ENCODE peak calls at places on chromosome 10, in nine cellular contexts. One of them, this sample, is unnamed.

GRCh38 chr10:130771491-130771890 is 540.0 kb downstream of the TCERG1L start:
- DNase-seq in ELF-1: no peak
- DNase-seq in PC-3: no peak
- DNase-seq in SHP77 treated with DMSO at 0.1 percent for 48 hours: no peak
- DNase-seq in WTC11: no peak
- DNase-seq in stimulated activated CD8-positive, alpha-beta memory T cell treated with anti-CD3 and anti-CD28 coated beads, Interleukin-2, amount 100 ng/mL, for 48 hours: no peak
- DNase-seq in NCI-H345: no peak
- DNase-seq in activated effector memory CD4-positive, alpha-beta T cell treated with Interleukin-2 at 50 U/mL for 16 hours: no peak
- DNase-seq in AG09319: no peak
- DNase-seq in this sample: no peak

GRCh38 chr10:29245476-29245875 is 43.4 kb upstream of the LYZL1 start:
- DNase-seq in SHP77 treated with DMSO at 0.1 percent for 48 hours: no peak
- DNase-seq in activated effector memory CD4-positive, alpha-beta T cell treated with Interleukin-2 at 50 U/mL for 16 hours: no peak
- DNase-seq in WTC11: no peak
- DNase-seq in AG09319: no peak
- DNase-seq in ELF-1: no peak
- DNase-seq in NCI-H345: no peak
- DNase-seq in PC-3: no peak
- DNase-seq in stimulated activated CD8-positive, alpha-beta memory T cell treated with anti-CD3 and anti-CD28 coated beads, Interleukin-2, amount 100 ng/mL, for 48 hours: no peak
- DNase-seq in this sample: no peak

GRCh38 chr10:123007558-123008378 is 827 bp downstream of the IKZF5 start:
- DNase-seq in ELF-1: peak; percentile 58
- DNase-seq in stimulated activated CD8-positive, alpha-beta memory T cell treated with anti-CD3 and anti-CD28 coated beads, Interleukin-2, amount 100 ng/mL, for 48 hours: peak; percentile 12
- DNase-seq in PC-3: peak; percentile 52
- DNase-seq in activated effector memory CD4-positive, alpha-beta T cell treated with Interleukin-2 at 50 U/mL for 16 hours: peak; percentile 8
- DNase-seq in SHP77 treated with DMSO at 0.1 percent for 48 hours: no peak
- DNase-seq in WTC11: no peak
- DNase-seq in AG09319: no peak
- DNase-seq in NCI-H345: no peak
- DNase-seq in this sample: no peak

GRCh38 chr10:29119374-29119773 is 169.5 kb upstream of the LYZL1 start:
- DNase-seq in stimulated activated CD8-positive, alpha-beta memory T cell treated with anti-CD3 and anti-CD28 coated beads, Interleukin-2, amount 100 ng/mL, for 48 hours: no peak
- DNase-seq in AG09319: no peak
- DNase-seq in NCI-H345: no peak
- DNase-seq in PC-3: peak; percentile 53
- DNase-seq in WTC11: peak; percentile 91
- DNase-seq in ELF-1: peak; percentile 82
- DNase-seq in SHP77 treated with DMSO at 0.1 percent for 48 hours: no peak
- DNase-seq in activated effector memory CD4-positive, alpha-beta T cell treated with Interleukin-2 at 50 U/mL for 16 hours: no peak
- DNase-seq in this sample: peak; percentile 86

GRCh38 chr10:50936335-50936734 is 50.9 kb upstream of the A1CF start:
- DNase-seq in AG09319: no peak
- DNase-seq in activated effector memory CD4-positive, alpha-beta T cell treated with Interleukin-2 at 50 U/mL for 16 hours: no peak
- DNase-seq in PC-3: peak; percentile 67
- DNase-seq in stimulated activated CD8-positive, alpha-beta memory T cell treated with anti-CD3 and anti-CD28 coated beads, Interleukin-2, amount 100 ng/mL, for 48 hours: no peak
- DNase-seq in WTC11: no peak
- DNase-seq in ELF-1: no peak
- DNase-seq in SHP77 treated with DMSO at 0.1 percent for 48 hours: no peak
- DNase-seq in NCI-H345: no peak
- DNase-seq in this sample: no peak

GRCh38 chr10:70145666-70146488 is 623 bp downstream of the TYSND1 start:
- DNase-seq in PC-3: peak; percentile 83
- DNase-seq in SHP77 treated with DMSO at 0.1 percent for 48 hours: no peak
- DNase-seq in activated effector memory CD4-positive, alpha-beta T cell treated with Interleukin-2 at 50 U/mL for 16 hours: peak; percentile 69
- DNase-seq in AG09319: no peak
- DNase-seq in stimulated activated CD8-positive, alpha-beta memory T cell treated with anti-CD3 and anti-CD28 coated beads, Interleukin-2, amount 100 ng/mL, for 48 hours: peak; percentile 56
- DNase-seq in ELF-1: peak; percentile 80
- DNase-seq in NCI-H345: peak; percentile 61
- DNase-seq in WTC11: peak; percentile 59
- DNase-seq in this sample: peak; percentile 78

GRCh38 chr10:60732240-60733188 is 45.8 kb upstream of the CDK1 start:
- DNase-seq in stimulated activated CD8-positive, alpha-beta memory T cell treated with anti-CD3 and anti-CD28 coated beads, Interleukin-2, amount 100 ng/mL, for 48 hours: no peak
- DNase-seq in NCI-H345: peak; percentile 27
- DNase-seq in activated effector memory CD4-positive, alpha-beta T cell treated with Interleukin-2 at 50 U/mL for 16 hours: peak; percentile 25
- DNase-seq in SHP77 treated with DMSO at 0.1 percent for 48 hours: no peak
- DNase-seq in ELF-1: peak; percentile 34
- DNase-seq in AG09319: no peak
- DNase-seq in PC-3: peak; percentile 74
- DNase-seq in WTC11: peak; percentile 36
- DNase-seq in this sample: peak; percentile 68

GRCh38 chr10:88293073-88293472 is 290.0 kb downstream of the RNLS start:
- DNase-seq in AG09319: no peak
- DNase-seq in activated effector memory CD4-positive, alpha-beta T cell treated with Interleukin-2 at 50 U/mL for 16 hours: no peak
- DNase-seq in SHP77 treated with DMSO at 0.1 percent for 48 hours: no peak
- DNase-seq in ELF-1: no peak
- DNase-seq in PC-3: no peak
- DNase-seq in NCI-H345: no peak
- DNase-seq in stimulated activated CD8-positive, alpha-beta memory T cell treated with anti-CD3 and anti-CD28 coated beads, Interleukin-2, amount 100 ng/mL, for 48 hours: no peak
- DNase-seq in WTC11: no peak
- DNase-seq in this sample: no peak

GRCh38 chr10:105973252-105973877 is 1191.1 kb downstream of the SORCS1 start:
- DNase-seq in WTC11: no peak
- DNase-seq in activated effector memory CD4-positive, alpha-beta T cell treated with Interleukin-2 at 50 U/mL for 16 hours: no peak
- DNase-seq in NCI-H345: no peak
- DNase-seq in ELF-1: no peak
- DNase-seq in AG09319: no peak
- DNase-seq in stimulated activated CD8-positive, alpha-beta memory T cell treated with anti-CD3 and anti-CD28 coated beads, Interleukin-2, amount 100 ng/mL, for 48 hours: no peak
- DNase-seq in SHP77 treated with DMSO at 0.1 percent for 48 hours: peak; percentile 46
- DNase-seq in PC-3: no peak
- DNase-seq in this sample: no peak

GRCh38 chr10:110010076-110011069 is 2.6 kb downstream of the ADD3 start:
- DNase-seq in stimulated activated CD8-positive, alpha-beta memory T cell treated with anti-CD3 and anti-CD28 coated beads, Interleukin-2, amount 100 ng/mL, for 48 hours: no peak
- DNase-seq in NCI-H345: no peak
- DNase-seq in AG09319: no peak
- DNase-seq in activated effector memory CD4-positive, alpha-beta T cell treated with Interleukin-2 at 50 U/mL for 16 hours: peak; percentile 27
- DNase-seq in SHP77 treated with DMSO at 0.1 percent for 48 hours: no peak
- DNase-seq in ELF-1: no peak
- DNase-seq in PC-3: no peak
- DNase-seq in WTC11: no peak
- DNase-seq in this sample: no peak

GRCh38 chr10:71795248-71795647 is 21.9 kb upstream of the VSIR start:
- DNase-seq in NCI-H345: no peak
- DNase-seq in AG09319: no peak
- DNase-seq in stimulated activated CD8-positive, alpha-beta memory T cell treated with anti-CD3 and anti-CD28 coated beads, Interleukin-2, amount 100 ng/mL, for 48 hours: no peak
- DNase-seq in PC-3: peak; percentile 38
- DNase-seq in SHP77 treated with DMSO at 0.1 percent for 48 hours: no peak
- DNase-seq in WTC11: peak; percentile 58
- DNase-seq in activated effector memory CD4-positive, alpha-beta T cell treated with Interleukin-2 at 50 U/mL for 16 hours: no peak
- DNase-seq in ELF-1: peak; percentile 42
- DNase-seq in this sample: peak; percentile 8

GRCh38 chr10:101775273-101776131 is at the start of gene FGF8:
- DNase-seq in PC-3: no peak
- DNase-seq in AG09319: no peak
- DNase-seq in activated effector memory CD4-positive, alpha-beta T cell treated with Interleukin-2 at 50 U/mL for 16 hours: no peak
- DNase-seq in NCI-H345: no peak
- DNase-seq in SHP77 treated with DMSO at 0.1 percent for 48 hours: no peak
- DNase-seq in stimulated activated CD8-positive, alpha-beta memory T cell treated with anti-CD3 and anti-CD28 coated beads, Interleukin-2, amount 100 ng/mL, for 48 hours: no peak
- DNase-seq in ELF-1: no peak
- DNase-seq in WTC11: no peak
- DNase-seq in this sample: no peak

GRCh38 chr10:106931853-106932249 is 232.7 kb downstream of the SORCS1 start:
- DNase-seq in NCI-H345: no peak
- DNase-seq in activated effector memory CD4-positive, alpha-beta T cell treated with Interleukin-2 at 50 U/mL for 16 hours: no peak
- DNase-seq in WTC11: no peak
- DNase-seq in stimulated activated CD8-positive, alpha-beta memory T cell treated with anti-CD3 and anti-CD28 coated beads, Interleukin-2, amount 100 ng/mL, for 48 hours: no peak
- DNase-seq in AG09319: no peak
- DNase-seq in ELF-1: no peak
- DNase-seq in SHP77 treated with DMSO at 0.1 percent for 48 hours: no peak
- DNase-seq in PC-3: no peak
- DNase-seq in this sample: no peak

GRCh38 chr10:76119515-76119914 is 688.1 kb downstream of the LRMDA start:
- DNase-seq in AG09319: peak; percentile 72
- DNase-seq in WTC11: no peak
- DNase-seq in stimulated activated CD8-positive, alpha-beta memory T cell treated with anti-CD3 and anti-CD28 coated beads, Interleukin-2, amount 100 ng/mL, for 48 hours: no peak
- DNase-seq in ELF-1: no peak
- DNase-seq in activated effector memory CD4-positive, alpha-beta T cell treated with Interleukin-2 at 50 U/mL for 16 hours: no peak
- DNase-seq in SHP77 treated with DMSO at 0.1 percent for 48 hours: no peak
- DNase-seq in NCI-H345: no peak
- DNase-seq in PC-3: peak; percentile 64
- DNase-seq in this sample: no peak

GRCh38 chr10:120186506-120186905 is 270.5 kb upstream of the PLPP4 start:
- DNase-seq in ELF-1: no peak
- DNase-seq in SHP77 treated with DMSO at 0.1 percent for 48 hours: no peak
- DNase-seq in NCI-H345: peak; percentile 40
- DNase-seq in PC-3: no peak
- DNase-seq in AG09319: no peak
- DNase-seq in WTC11: no peak
- DNase-seq in stimulated activated CD8-positive, alpha-beta memory T cell treated with anti-CD3 and anti-CD28 coated beads, Interleukin-2, amount 100 ng/mL, for 48 hours: no peak
- DNase-seq in activated effector memory CD4-positive, alpha-beta T cell treated with Interleukin-2 at 50 U/mL for 16 hours: no peak
- DNase-seq in this sample: no peak

GRCh38 chr10:63071145-63071544 is 62.0 kb upstream of the NRBF2 start:
- DNase-seq in ELF-1: no peak
- DNase-seq in stimulated activated CD8-positive, alpha-beta memory T cell treated with anti-CD3 and anti-CD28 coated beads, Interleukin-2, amount 100 ng/mL, for 48 hours: no peak
- DNase-seq in WTC11: no peak
- DNase-seq in AG09319: no peak
- DNase-seq in NCI-H345: peak; percentile 82
- DNase-seq in activated effector memory CD4-positive, alpha-beta T cell treated with Interleukin-2 at 50 U/mL for 16 hours: no peak
- DNase-seq in PC-3: peak; percentile 64
- DNase-seq in SHP77 treated with DMSO at 0.1 percent for 48 hours: no peak
- DNase-seq in this sample: no peak

GRCh38 chr10:31368724-31369123 is 49.7 kb downstream of the ZEB1 start:
- DNase-seq in PC-3: no peak
- DNase-seq in NCI-H345: no peak
- DNase-seq in WTC11: no peak
- DNase-seq in AG09319: no peak
- DNase-seq in ELF-1: no peak
- DNase-seq in SHP77 treated with DMSO at 0.1 percent for 48 hours: no peak
- DNase-seq in activated effector memory CD4-positive, alpha-beta T cell treated with Interleukin-2 at 50 U/mL for 16 hours: no peak
- DNase-seq in stimulated activated CD8-positive, alpha-beta memory T cell treated with anti-CD3 and anti-CD28 coated beads, Interleukin-2, amount 100 ng/mL, for 48 hours: no peak
- DNase-seq in this sample: no peak

GRCh38 chr10:126686271-126686670 is 15.8 kb upstream of the C10orf90 start:
- DNase-seq in AG09319: no peak
- DNase-seq in NCI-H345: no peak
- DNase-seq in ELF-1: no peak
- DNase-seq in stimulated activated CD8-positive, alpha-beta memory T cell treated with anti-CD3 and anti-CD28 coated beads, Interleukin-2, amount 100 ng/mL, for 48 hours: no peak
- DNase-seq in SHP77 treated with DMSO at 0.1 percent for 48 hours: no peak
- DNase-seq in PC-3: no peak
- DNase-seq in activated effector memory CD4-positive, alpha-beta T cell treated with Interleukin-2 at 50 U/mL for 16 hours: no peak
- DNase-seq in WTC11: no peak
- DNase-seq in this sample: no peak

GRCh38 chr10:35480150-35480549 is 125.0 kb upstream of the GJD4 start:
- DNase-seq in PC-3: peak; percentile 44
- DNase-seq in NCI-H345: no peak
- DNase-seq in activated effector memory CD4-positive, alpha-beta T cell treated with Interleukin-2 at 50 U/mL for 16 hours: no peak
- DNase-seq in stimulated activated CD8-positive, alpha-beta memory T cell treated with anti-CD3 and anti-CD28 coated beads, Interleukin-2, amount 100 ng/mL, for 48 hours: no peak
- DNase-seq in WTC11: no peak
- DNase-seq in ELF-1: no peak
- DNase-seq in SHP77 treated with DMSO at 0.1 percent for 48 hours: no peak
- DNase-seq in AG09319: no peak
- DNase-seq in this sample: no peak

GRCh38 chr10:124560377-124560776 is 98.8 kb downstream of the LHPP start:
- DNase-seq in WTC11: no peak
- DNase-seq in activated effector memory CD4-positive, alpha-beta T cell treated with Interleukin-2 at 50 U/mL for 16 hours: no peak
- DNase-seq in AG09319: no peak
- DNase-seq in PC-3: no peak
- DNase-seq in stimulated activated CD8-positive, alpha-beta memory T cell treated with anti-CD3 and anti-CD28 coated beads, Interleukin-2, amount 100 ng/mL, for 48 hours: no peak
- DNase-seq in NCI-H345: no peak
- DNase-seq in ELF-1: no peak
- DNase-seq in SHP77 treated with DMSO at 0.1 percent for 48 hours: no peak
- DNase-seq in this sample: peak; percentile 18

GRCh38 chr10:71521504-71522290 is 125.0 kb downstream of the CDH23 start:
- DNase-seq in WTC11: no peak
- DNase-seq in NCI-H345: no peak
- DNase-seq in ELF-1: no peak
- DNase-seq in PC-3: no peak
- DNase-seq in SHP77 treated with DMSO at 0.1 percent for 48 hours: no peak
- DNase-seq in AG09319: no peak
- DNase-seq in activated effector memory CD4-positive, alpha-beta T cell treated with Interleukin-2 at 50 U/mL for 16 hours: no peak
- DNase-seq in stimulated activated CD8-positive, alpha-beta memory T cell treated with anti-CD3 and anti-CD28 coated beads, Interleukin-2, amount 100 ng/mL, for 48 hours: no peak
- DNase-seq in this sample: no peak

GRCh38 chr10:86170255-86171153 is 196.1 kb downstream of the GRID1 start:
- DNase-seq in SHP77 treated with DMSO at 0.1 percent for 48 hours: no peak
- DNase-seq in stimulated activated CD8-positive, alpha-beta memory T cell treated with anti-CD3 and anti-CD28 coated beads, Interleukin-2, amount 100 ng/mL, for 48 hours: no peak
- DNase-seq in ELF-1: no peak
- DNase-seq in PC-3: no peak
- DNase-seq in AG09319: no peak
- DNase-seq in activated effector memory CD4-positive, alpha-beta T cell treated with Interleukin-2 at 50 U/mL for 16 hours: no peak
- DNase-seq in NCI-H345: no peak
- DNase-seq in WTC11: no peak
- DNase-seq in this sample: no peak

GRCh38 chr10:132036153-132036886 is 29.4 kb upstream of the JAKMIP3 start:
- DNase-seq in NCI-H345: no peak
- DNase-seq in SHP77 treated with DMSO at 0.1 percent for 48 hours: no peak
- DNase-seq in ELF-1: peak; percentile 44
- DNase-seq in activated effector memory CD4-positive, alpha-beta T cell treated with Interleukin-2 at 50 U/mL for 16 hours: no peak
- DNase-seq in PC-3: no peak
- DNase-seq in WTC11: peak; percentile 58
- DNase-seq in AG09319: no peak
- DNase-seq in stimulated activated CD8-positive, alpha-beta memory T cell treated with anti-CD3 and anti-CD28 coated beads, Interleukin-2, amount 100 ng/mL, for 48 hours: no peak
- DNase-seq in this sample: no peak

GRCh38 chr10:124992462-124993344 is 50.8 kb downstream of the ZRANB1 start:
- DNase-seq in SHP77 treated with DMSO at 0.1 percent for 48 hours: peak; percentile 17
- DNase-seq in PC-3: peak; percentile 68
- DNase-seq in NCI-H345: peak; percentile 24
- DNase-seq in activated effector memory CD4-positive, alpha-beta T cell treated with Interleukin-2 at 50 U/mL for 16 hours: no peak
- DNase-seq in AG09319: peak; percentile 54
- DNase-seq in ELF-1: peak; percentile 74
- DNase-seq in stimulated activated CD8-positive, alpha-beta memory T cell treated with anti-CD3 and anti-CD28 coated beads, Interleukin-2, amount 100 ng/mL, for 48 hours: no peak
- DNase-seq in WTC11: peak; percentile 67
- DNase-seq in this sample: peak; percentile 82

GRCh38 chr10:49619613-49620012 is 5.8 kb downstream of the CHAT start:
- DNase-seq in PC-3: no peak
- DNase-seq in stimulated activated CD8-positive, alpha-beta memory T cell treated with anti-CD3 and anti-CD28 coated beads, Interleukin-2, amount 100 ng/mL, for 48 hours: no peak
- DNase-seq in activated effector memory CD4-positive, alpha-beta T cell treated with Interleukin-2 at 50 U/mL for 16 hours: no peak
- DNase-seq in SHP77 treated with DMSO at 0.1 percent for 48 hours: no peak
- DNase-seq in WTC11: peak; percentile 46
- DNase-seq in AG09319: no peak
- DNase-seq in NCI-H345: no peak
- DNase-seq in ELF-1: peak; percentile 61
- DNase-seq in this sample: no peak

GRCh38 chr10:87656431-87657072 is 3.1 kb upstream of the PAPSS2 start:
- DNase-seq in WTC11: no peak
- DNase-seq in activated effector memory CD4-positive, alpha-beta T cell treated with Interleukin-2 at 50 U/mL for 16 hours: no peak
- DNase-seq in NCI-H345: peak; percentile 14
- DNase-seq in PC-3: peak; percentile 48
- DNase-seq in ELF-1: peak; percentile 34
- DNase-seq in AG09319: no peak
- DNase-seq in SHP77 treated with DMSO at 0.1 percent for 48 hours: no peak
- DNase-seq in stimulated activated CD8-positive, alpha-beta memory T cell treated with anti-CD3 and anti-CD28 coated beads, Interleukin-2, amount 100 ng/mL, for 48 hours: no peak
- DNase-seq in this sample: no peak

GRCh38 chr10:114288424-114289095 is 49.5 kb downstream of the VWA2 start:
- DNase-seq in PC-3: no peak
- DNase-seq in NCI-H345: no peak
- DNase-seq in SHP77 treated with DMSO at 0.1 percent for 48 hours: no peak
- DNase-seq in stimulated activated CD8-positive, alpha-beta memory T cell treated with anti-CD3 and anti-CD28 coated beads, Interleukin-2, amount 100 ng/mL, for 48 hours: no peak
- DNase-seq in activated effector memory CD4-positive, alpha-beta T cell treated with Interleukin-2 at 50 U/mL for 16 hours: no peak
- DNase-seq in AG09319: no peak
- DNase-seq in ELF-1: no peak
- DNase-seq in WTC11: no peak
- DNase-seq in this sample: no peak

GRCh38 chr10:77266242-77266641 is 371.4 kb downstream of the KCNMA1 start:
- DNase-seq in PC-3: no peak
- DNase-seq in AG09319: no peak
- DNase-seq in stimulated activated CD8-positive, alpha-beta memory T cell treated with anti-CD3 and anti-CD28 coated beads, Interleukin-2, amount 100 ng/mL, for 48 hours: no peak
- DNase-seq in WTC11: no peak
- DNase-seq in SHP77 treated with DMSO at 0.1 percent for 48 hours: no peak
- DNase-seq in activated effector memory CD4-positive, alpha-beta T cell treated with Interleukin-2 at 50 U/mL for 16 hours: no peak
- DNase-seq in ELF-1: no peak
- DNase-seq in NCI-H345: no peak
- DNase-seq in this sample: no peak

GRCh38 chr10:97499561-97500296 is 1.0 kb downstream of the UBTD1 start:
- DNase-seq in PC-3: peak; percentile 31
- DNase-seq in ELF-1: no peak
- DNase-seq in AG09319: no peak
- DNase-seq in SHP77 treated with DMSO at 0.1 percent for 48 hours: no peak
- DNase-seq in activated effector memory CD4-positive, alpha-beta T cell treated with Interleukin-2 at 50 U/mL for 16 hours: no peak
- DNase-seq in NCI-H345: no peak
- DNase-seq in stimulated activated CD8-positive, alpha-beta memory T cell treated with anti-CD3 and anti-CD28 coated beads, Interleukin-2, amount 100 ng/mL, for 48 hours: no peak
- DNase-seq in WTC11: no peak
- DNase-seq in this sample: peak; percentile 51

GRCh38 chr10:57806675-57807074 is 461.0 kb downstream of the IPMK start:
- DNase-seq in WTC11: no peak
- DNase-seq in activated effector memory CD4-positive, alpha-beta T cell treated with Interleukin-2 at 50 U/mL for 16 hours: no peak
- DNase-seq in PC-3: no peak
- DNase-seq in ELF-1: no peak
- DNase-seq in NCI-H345: no peak
- DNase-seq in AG09319: no peak
- DNase-seq in stimulated activated CD8-positive, alpha-beta memory T cell treated with anti-CD3 and anti-CD28 coated beads, Interleukin-2, amount 100 ng/mL, for 48 hours: no peak
- DNase-seq in SHP77 treated with DMSO at 0.1 percent for 48 hours: no peak
- DNase-seq in this sample: no peak

This sample was measured in mucosa of descending colon.